ENCODE peak calls at places on chromosomes 16 and 17, in seven cellular contexts. Q is CD14-positive monocyte, U is cardiac fibroblast, J is cardiac septum, O is RPMI7951, L is NCI-H1092 treated with DMSO at 0.1 percent for 48 hours, I is kidney glomerular epithelial cell. A is an unnamed sample.

GRCh38 chr16:49158029-49158642 is 123.5 kb downstream of the CBLN1 start:
- DNase-seq in O (peak), U (peak), I (peak), L (no peak), Q (no peak), J (no peak), A (no peak)

GRCh38 chr17:81509687-81510523 is 2.7 kb downstream of the ACTG1 start:
- DNase-seq in L (no peak), O (no peak), U (peak), I (no peak), Q (no peak), J (no peak), A (no peak)

GRCh38 chr16:50977064-50977621 is 173.9 kb downstream of the SALL1 start:
- DNase-seq in J (no peak), I (no peak), L (no peak), U (no peak), O (no peak), Q (no peak), A (no peak)

GRCh38 chr17:57670769-57671545 is 74.1 kb downstream of the CCDC182 start:
- DNase-seq in O (no peak), U (no peak), Q (no peak), I (no peak), J (no peak), L (no peak), A (no peak)

GRCh38 chr16:88505405-88506082 is 52.5 kb downstream of the ZFPM1 start:
- DNase-seq in Q (no peak), L (peak), O (no peak), U (peak), I (peak), J (no peak), A (peak)

GRCh38 chr17:78921437-78921971 is 3.7 kb downstream of the TIMP2 start:
- DNase-seq in O (no peak), L (no peak), Q (no peak), U (peak), I (no peak), J (no peak), A (peak)

GRCh38 chr17:28398280-28398981 is 7.6 kb downstream of the SLC46A1 start:
- DNase-seq in Q (no peak), L (no peak), U (no peak), I (peak), O (peak), J (no peak), A (peak)

GRCh38 chr17:34980681-34981537 is 597 bp downstream of the LIG3 start:
- DNase-seq in U (peak), J (peak), I (peak), L (peak), Q (peak), O (peak), A (peak)

GRCh38 chr17:57021226-57021940 is 43.5 kb downstream of the SCPEP1 start:
- DNase-seq in L (peak), J (no peak), I (no peak), O (no peak), Q (no peak), U (no peak), A (peak)

GRCh38 chr16:67015317-67015731 is 13.6 kb upstream of the CBFB start:
- DNase-seq in L (no peak), Q (no peak), I (no peak), O (no peak), J (peak), U (no peak), A (no peak)

GRCh38 chr17:60905709-60906108 is 228.1 kb downstream of the BCAS3 start:
- DNase-seq in J (no peak), L (no peak), I (no peak), U (no peak), O (no peak), Q (no peak), A (no peak)

GRCh38 chr17:17508019-17508535 is 11.9 kb upstream of the RASD1 start:
- DNase-seq in U (no peak), Q (no peak), O (no peak), I (no peak), J (no peak), L (no peak), A (no peak)

GRCh38 chr17:47698749-47699535 is 5.0 kb downstream of the TBKBP1 start:
- DNase-seq in L (peak), Q (peak), I (peak), O (peak), J (peak), U (peak), A (peak)

GRCh38 chr16:31202402-31203385 is at the start of gene PYCARD:
- DNase-seq in U (peak), J (peak), L (no peak), O (peak), Q (no peak), I (no peak), A (no peak)

GRCh38 chr17:7842950-7843535 is 9.0 kb downstream of the KDM6B start:
- DNase-seq in I (peak), J (peak), L (peak), O (peak), Q (peak), U (peak), A (peak)

GRCh38 chr16:31023627-31024226 is 9.6 kb upstream of the STX4 start:
- DNase-seq in O (no peak), Q (no peak), J (no peak), I (no peak), L (no peak), U (no peak), A (no peak)

GRCh38 chr16:5073279-5073629 is 1.6 kb downstream of the ALG1 start:
- DNase-seq in O (no peak), J (no peak), L (no peak), Q (no peak), I (no peak), U (peak), A (no peak)

GRCh38 chr17:65730711-65731169 is 169.3 kb upstream of the AXIN2 start:
- DNase-seq in Q (no peak), L (no peak), I (no peak), J (no peak), O (no peak), U (peak), A (no peak)

GRCh38 chr16:17836868-17837602 is 366.3 kb upstream of the XYLT1 start:
- DNase-seq in J (no peak), I (no peak), L (no peak), O (peak), U (peak), Q (no peak), A (peak)

GRCh38 chr17:35132816-35133550 is 9.1 kb downstream of the NLE1 start:
- DNase-seq in I (no peak), O (no peak), U (no peak), J (no peak), Q (no peak), L (no peak), A (no peak)

GRCh38 chr16:89325861-89326471 is 108.5 kb downstream of the ZNF778 start:
- DNase-seq in Q (peak), J (peak), I (peak), L (no peak), O (peak), U (peak), A (peak)

GRCh38 chr17:19470529-19471261 is 59.7 kb downstream of the RNF112 start:
- DNase-seq in Q (no peak), I (peak), L (peak), U (peak), J (peak), O (no peak), A (no peak)

GRCh38 chr16:85136213-85136704 is 24.0 kb upstream of the CIBAR2 start:
- DNase-seq in O (peak), Q (peak), J (no peak), I (no peak), L (no peak), U (peak), A (no peak)

GRCh38 chr17:75764711-75765421 is at the start of gene GALK1:
- DNase-seq in Q (peak), L (peak), I (no peak), J (peak), U (peak), O (peak), A (peak)

GRCh38 chr17:4631836-4632582 is 9.5 kb downstream of the ALOX15 start:
- DNase-seq in I (no peak), Q (no peak), J (no peak), U (no peak), L (no peak), O (no peak), A (no peak)

GRCh38 chr17:3993493-3994220 is 29.4 kb upstream of the ATP2A3 start:
- DNase-seq in I (no peak), L (no peak), J (no peak), U (no peak), O (no peak), Q (no peak), A (no peak)

GRCh38 chr16:79845006-79845733 is 244.6 kb upstream of the MAF start:
- DNase-seq in I (no peak), L (no peak), Q (no peak), O (no peak), U (no peak), J (no peak), A (no peak)

GRCh38 chr16:58464047-58464915 is 35.7 kb upstream of the NDRG4 start:
- DNase-seq in I (no peak), J (no peak), L (no peak), U (no peak), O (no peak), Q (no peak), A (peak)

GRCh38 chr16:919658-920631 is 50.8 kb downstream of the LMF1 start:
- DNase-seq in L (no peak), U (peak), O (no peak), J (no peak), I (no peak), Q (peak), A (no peak)

GRCh38 chr17:66468241-66469087 is 166.1 kb downstream of the PRKCA start:
- DNase-seq in Q (peak), I (no peak), L (no peak), O (peak), U (peak), J (no peak), A (no peak)

GRCh38 chr16:96935-97381 is 18.9 kb downstream of the MPG start:
- DNase-seq in O (peak), U (peak), L (peak), J (peak), Q (peak), I (peak), A (peak)

A was measured in MG63.